ENCODE peak calls at places on chromosomes 13 and 19, in nine cellular contexts. K is endothelial cell, P is cardiac fibroblast, B is heart left ventricle, Q is PC-3, A is fibroblast of mammary gland, D is pancreas, G is progenitor cell of endocrine pancreas, J is lower lobe of right lung. E is an unnamed sample.

GRCh38 chr13:43758834-43759233 is 27.9 kb downstream of the ENOX1 start:
- DNase-seq in B (no peak), P (no peak), Q (no peak), A (no peak), K (no peak), J (no peak), D (no peak), G (no peak), E (no peak)

GRCh38 chr19:40559394-40559793 is 17.3 kb upstream of the SHKBP1 start:
- DNase-seq in G (no peak), D (no peak), Q (no peak), P (no peak), A (no peak), J (no peak), B (no peak), K (no peak), E (no peak)

GRCh38 chr13:61695147-61695546 is 279.5 kb upstream of the PCDH20 start:
- DNase-seq in K (no peak), A (peak), G (no peak), B (no peak), Q (peak), D (no peak), P (no peak), J (no peak), E (no peak)

GRCh38 chr13:106513025-106513424 is 22.4 kb downstream of the EFNB2 start:
- DNase-seq in J (no peak), G (no peak), K (no peak), D (no peak), P (peak), Q (peak), A (peak), B (no peak), E (no peak)

GRCh38 chr13:27012482-27013197 is 159.0 kb downstream of the USP12 start:
- DNase-seq in Q (peak), A (peak), D (no peak), P (peak), K (no peak), G (no peak), J (no peak), B (no peak), E (no peak)

GRCh38 chr19:35013047-35013819 is 13.1 kb downstream of the GRAMD1A start:
- DNase-seq in D (peak), K (peak), A (peak), J (peak), B (peak), P (peak), G (peak), Q (peak), E (peak)

GRCh38 chr13:45500492-45501174 is 35.9 kb downstream of the COG3 start:
- DNase-seq in P (peak), J (no peak), Q (peak), A (peak), K (no peak), G (no peak), B (no peak), D (no peak), E (no peak)

GRCh38 chr13:92657565-92657964 is 569.0 kb upstream of the GPC6 start:
- DNase-seq in J (no peak), A (no peak), B (no peak), D (no peak), K (no peak), Q (no peak), P (peak), G (no peak), E (no peak)

GRCh38 chr13:99528547-99528946 is 27.3 kb downstream of the TM9SF2 start:
- DNase-seq in B (no peak), K (no peak), P (no peak), A (no peak), D (no peak), J (no peak), Q (peak), G (no peak), E (no peak)

GRCh38 chr13:76992548-76993001 is 694 bp downstream of the CLN5 start:
- DNase-seq in P (peak), K (no peak), J (no peak), D (peak), B (peak), A (peak), G (no peak), Q (peak), E (peak)

GRCh38 chr19:40441719-40442253 is 2.3 kb downstream of the SERTAD3 start:
- DNase-seq in J (no peak), B (no peak), A (no peak), K (no peak), P (no peak), G (no peak), Q (no peak), D (no peak), E (no peak)

GRCh38 chr13:52383362-52383761 is 22.6 kb downstream of the THSD1 start:
- DNase-seq in A (no peak), J (no peak), Q (no peak), K (no peak), P (no peak), G (no peak), B (no peak), D (no peak), E (no peak)

GRCh38 chr13:84137292-84137691 is 255.0 kb upstream of the SLITRK1 start:
- DNase-seq in D (no peak), G (no peak), Q (no peak), A (peak), B (no peak), K (no peak), J (no peak), P (no peak), E (no peak)

GRCh38 chr13:28590450-28590849 is 68.5 kb upstream of the POMP start:
- DNase-seq in J (no peak), D (no peak), P (no peak), K (no peak), B (no peak), G (no peak), Q (no peak), A (peak), E (no peak)
- TF ChIP-seq CTCF in J (no peak), D (no peak), P (no peak), K (no peak), B (no peak), G (no peak), Q (no peak), A (no peak), E (no peak)

DNA sequence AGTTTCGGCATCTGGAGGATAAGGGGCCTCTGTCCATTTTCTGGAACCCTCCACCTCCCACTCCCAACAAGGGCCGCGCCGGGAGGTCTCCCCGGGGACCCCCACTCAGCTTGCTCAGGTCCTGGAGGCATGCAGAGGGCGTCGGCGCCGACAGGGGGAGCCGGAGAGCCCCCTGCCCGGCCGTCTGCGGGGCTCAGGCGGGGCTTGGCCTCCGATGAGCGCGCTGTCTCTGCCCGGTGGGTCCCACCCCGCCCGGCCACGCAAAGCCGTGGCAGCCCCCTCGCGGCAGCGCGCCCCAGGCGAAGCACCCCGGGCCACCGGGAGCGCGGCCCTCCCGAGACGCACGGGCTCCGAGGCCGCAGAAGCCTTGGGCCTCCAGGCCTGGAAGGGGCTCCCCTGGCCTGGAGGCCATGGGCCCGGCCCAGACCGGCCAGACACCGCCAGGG is 149.7 kb upstream of the ZNF536 start:
- DNase-seq in K (peak), G (peak), A (no peak), P (no peak), B (no peak), D (no peak), J (no peak), Q (no peak), E (no peak)
- TF ChIP-seq CTCF in K (peak), G (peak), A (no peak), P (peak), B (peak), D (peak), J (peak), Q (peak), E (no peak)

DNA sequence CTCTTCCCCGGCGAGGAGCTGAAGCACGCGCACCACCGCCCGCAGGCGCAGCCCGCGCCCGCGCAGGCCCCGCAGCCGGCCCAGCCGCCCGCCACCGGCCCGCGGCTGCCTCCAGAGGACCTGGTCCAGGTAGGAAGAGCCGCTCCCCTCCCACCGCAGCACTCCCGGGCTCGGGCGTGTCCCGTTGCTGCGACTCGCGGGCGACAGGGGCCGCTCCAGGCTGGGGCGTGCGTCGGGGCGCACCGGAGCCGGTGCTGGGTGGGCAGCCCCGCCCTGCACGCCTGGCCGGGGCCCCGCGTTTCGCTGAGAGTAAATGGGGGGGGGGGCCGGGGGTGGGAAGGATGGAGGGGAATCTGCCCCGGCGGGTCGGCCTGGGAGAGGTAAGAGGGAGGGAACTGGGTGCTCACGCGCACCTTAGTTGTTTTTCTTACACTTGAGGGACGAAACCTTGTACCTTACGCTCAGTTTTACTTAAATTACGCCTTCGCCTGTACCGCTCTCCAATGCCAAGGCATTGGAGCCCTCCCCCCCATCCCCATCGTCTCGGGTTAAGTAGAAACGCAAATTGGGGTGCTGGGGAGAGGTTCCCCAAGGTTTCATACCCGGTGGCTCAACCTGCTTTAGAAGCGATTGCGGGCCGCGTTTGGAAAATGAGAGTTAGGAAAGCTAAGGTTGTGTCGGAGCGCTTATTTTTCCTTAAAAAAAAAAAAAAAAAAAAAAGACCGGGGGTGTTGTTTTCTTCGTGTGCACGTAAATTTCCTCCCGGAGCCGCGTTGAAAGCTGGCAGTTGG is 850 bp downstream of the KLF5 start:
- DNase-seq in K (peak), B (peak), J (peak), P (peak), A (no peak), D (peak), Q (peak), G (peak), E (peak)
- TF ChIP-seq CTCF in K (no peak), B (no peak), J (peak), P (no peak), A (no peak), D (no peak), Q (no peak), G (peak), E (no peak)

GRCh38 chr19:51651216-51651846 is 4.7 kb upstream of the SIGLEC14 start:
- DNase-seq in G (no peak), B (no peak), A (no peak), D (no peak), J (peak), Q (no peak), K (no peak), P (no peak), E (peak)
- TF ChIP-seq CTCF in G (no peak), B (no peak), A (no peak), D (no peak), J (no peak), Q (no peak), K (no peak), P (no peak), E (no peak)

E was measured in activated B cell treated with CpG ODN at 0.5 μM for 24 hours.